ENCODE peak calls at places on chromosomes 2 and 18, in nine cellular contexts. One of them, this sample, is unnamed.

GRCh38 chr2:227033471-227034148 is 130.4 kb downstream of the COL4A4 start:
- DNase-seq in astrocyte of the spinal cord: peak; percentile 20
- DNase-seq in heart right ventricle: peak; percentile 36
- DNase-seq in GM12865: peak; percentile 59
- DNase-seq in GM10248: peak; percentile 60
- DNase-seq in glutamatergic neuron: peak; percentile 82
- DNase-seq in lower leg skin: no peak
- DNase-seq in cardiac fibroblast: peak; percentile 70
- DNase-seq in RWPE1: peak; percentile 23
- DNase-seq in this sample: peak; percentile 53

GRCh38 chr2:144414324-144414845 is 105.5 kb downstream of the ZEB2 start:
- DNase-seq in cardiac fibroblast: peak; percentile 94
- DNase-seq in RWPE1: peak; percentile 76
- DNase-seq in lower leg skin: peak; percentile 85
- DNase-seq in GM12865: peak; percentile 8
- DNase-seq in GM10248: peak; percentile 11
- DNase-seq in glutamatergic neuron: no peak
- DNase-seq in astrocyte of the spinal cord: peak; percentile 90
- DNase-seq in heart right ventricle: no peak
- DNase-seq in this sample: peak; percentile 31

GRCh38 chr18:59265246-59266018 is 7.8 kb downstream of the RAX start:
- DNase-seq in glutamatergic neuron: peak; percentile 60
- DNase-seq in astrocyte of the spinal cord: no peak
- DNase-seq in GM12865: peak; percentile 21
- DNase-seq in cardiac fibroblast: no peak
- DNase-seq in GM10248: peak; percentile 65
- DNase-seq in RWPE1: peak; percentile 33
- DNase-seq in lower leg skin: no peak
- DNase-seq in heart right ventricle: no peak
- DNase-seq in this sample: peak; percentile 65

GRCh38 chr2:689877-690510 is 12.8 kb upstream of the TMEM18 start:
- DNase-seq in astrocyte of the spinal cord: no peak
- DNase-seq in GM12865: no peak
- DNase-seq in heart right ventricle: no peak
- DNase-seq in GM10248: no peak
- DNase-seq in glutamatergic neuron: no peak
- DNase-seq in lower leg skin: no peak
- DNase-seq in cardiac fibroblast: no peak
- DNase-seq in RWPE1: no peak
- DNase-seq in this sample: no peak

GRCh38 chr2:38075436-38076249 is at the start of gene CYP1B1:
- DNase-seq in glutamatergic neuron: peak; percentile 26
- DNase-seq in lower leg skin: peak; percentile 90
- DNase-seq in GM10248: peak; percentile 21
- DNase-seq in heart right ventricle: no peak
- DNase-seq in RWPE1: no peak
- DNase-seq in astrocyte of the spinal cord: no peak
- DNase-seq in cardiac fibroblast: no peak
- DNase-seq in GM12865: no peak
- DNase-seq in this sample: no peak

GRCh38 chr2:159971365-159972122 is 90.9 kb downstream of the PLA2R1 start:
- DNase-seq in GM10248: no peak
- DNase-seq in RWPE1: no peak
- DNase-seq in GM12865: no peak
- DNase-seq in cardiac fibroblast: no peak
- DNase-seq in astrocyte of the spinal cord: no peak
- DNase-seq in heart right ventricle: no peak
- DNase-seq in lower leg skin: no peak
- DNase-seq in glutamatergic neuron: no peak
- DNase-seq in this sample: no peak

GRCh38 chr2:101150306-101151140 is 659 bp downstream of the TBC1D8 start:
- DNase-seq in glutamatergic neuron: peak; percentile 57
- DNase-seq in astrocyte of the spinal cord: no peak
- DNase-seq in RWPE1: no peak
- DNase-seq in heart right ventricle: peak; percentile 42
- DNase-seq in GM12865: peak; percentile 49
- DNase-seq in cardiac fibroblast: no peak
- DNase-seq in lower leg skin: peak; percentile 87
- DNase-seq in GM10248: peak; percentile 56
- DNase-seq in this sample: peak; percentile 64

GRCh38 chr2:25062461-25062860 is 20.6 kb downstream of the EFR3B start:
- DNase-seq in glutamatergic neuron: peak; percentile 49
- DNase-seq in heart right ventricle: peak; percentile 15
- DNase-seq in RWPE1: no peak
- DNase-seq in astrocyte of the spinal cord: no peak
- DNase-seq in lower leg skin: no peak
- DNase-seq in cardiac fibroblast: no peak
- DNase-seq in GM10248: no peak
- DNase-seq in GM12865: no peak
- DNase-seq in this sample: no peak

GRCh38 chr2:182550234-182550633 is 123.4 kb upstream of the PDE1A start:
- DNase-seq in GM10248: no peak
- DNase-seq in GM12865: no peak
- DNase-seq in cardiac fibroblast: no peak
- DNase-seq in astrocyte of the spinal cord: no peak
- DNase-seq in heart right ventricle: no peak
- DNase-seq in lower leg skin: no peak
- DNase-seq in RWPE1: no peak
- DNase-seq in glutamatergic neuron: no peak
- DNase-seq in this sample: no peak

GRCh38 chr2:20182241-20182931 is 42.5 kb downstream of the SDC1 start:
- DNase-seq in glutamatergic neuron: peak; percentile 10
- DNase-seq in RWPE1: peak; percentile 78
- DNase-seq in heart right ventricle: no peak
- DNase-seq in GM12865: no peak
- DNase-seq in lower leg skin: no peak
- DNase-seq in GM10248: no peak
- DNase-seq in astrocyte of the spinal cord: peak; percentile 80
- DNase-seq in cardiac fibroblast: peak; percentile 63
- DNase-seq in this sample: no peak

GRCh38 chr2:159863761-159864160 is 65.8 kb upstream of the CD302 start:
- DNase-seq in glutamatergic neuron: no peak
- DNase-seq in astrocyte of the spinal cord: no peak
- DNase-seq in RWPE1: no peak
- DNase-seq in heart right ventricle: no peak
- DNase-seq in lower leg skin: no peak
- DNase-seq in GM10248: no peak
- DNase-seq in cardiac fibroblast: no peak
- DNase-seq in GM12865: no peak
- DNase-seq in this sample: no peak

GRCh38 chr2:186426153-186427016 is 59.7 kb upstream of the ZC3H15 start:
- DNase-seq in glutamatergic neuron: no peak
- DNase-seq in cardiac fibroblast: no peak
- DNase-seq in astrocyte of the spinal cord: no peak
- DNase-seq in heart right ventricle: no peak
- DNase-seq in GM12865: peak; percentile 63
- DNase-seq in lower leg skin: no peak
- DNase-seq in RWPE1: no peak
- DNase-seq in GM10248: peak; percentile 17
- DNase-seq in this sample: peak; percentile 5

GRCh38 chr18:76428396-76429261 is 66.4 kb downstream of the ZNF516 start:
- DNase-seq in GM10248: no peak
- DNase-seq in astrocyte of the spinal cord: no peak
- DNase-seq in glutamatergic neuron: no peak
- DNase-seq in lower leg skin: no peak
- DNase-seq in RWPE1: no peak
- DNase-seq in GM12865: no peak
- DNase-seq in heart right ventricle: no peak
- DNase-seq in cardiac fibroblast: no peak
- DNase-seq in this sample: no peak

DNA sequence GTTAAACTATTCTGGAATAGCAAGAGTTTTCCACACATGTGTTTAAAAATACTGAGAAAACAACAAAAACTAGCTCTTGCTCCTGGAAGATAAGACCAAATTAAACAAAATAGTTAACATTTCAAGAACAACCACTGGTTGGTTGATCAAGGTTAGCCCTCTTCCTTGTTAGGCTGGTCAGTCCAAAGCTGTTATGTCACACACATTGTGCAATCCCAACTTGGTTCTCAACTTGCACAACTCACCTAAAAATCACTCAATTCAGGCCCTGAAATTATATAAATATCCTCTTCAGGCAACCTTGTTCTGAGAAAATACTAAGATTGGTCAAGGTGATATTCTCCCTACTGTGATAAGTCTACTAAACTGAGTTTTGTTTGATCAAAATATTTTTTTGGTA is 169.7 kb upstream of the LRP1B start:
- DNase-seq in GM12865: no peak
- DNase-seq in lower leg skin: no peak
- DNase-seq in astrocyte of the spinal cord: no peak
- DNase-seq in heart right ventricle: no peak
- DNase-seq in cardiac fibroblast: no peak
- DNase-seq in GM10248: no peak
- DNase-seq in glutamatergic neuron: no peak
- DNase-seq in RWPE1: no peak
- DNase-seq in this sample: no peak
- TF ChIP-seq CTCF in GM12865: no peak
- TF ChIP-seq CTCF in lower leg skin: no peak
- TF ChIP-seq CTCF in astrocyte of the spinal cord: no peak
- TF ChIP-seq CTCF in heart right ventricle: no peak
- TF ChIP-seq CTCF in cardiac fibroblast: no peak
- TF ChIP-seq CTCF in GM10248: no peak
- TF ChIP-seq CTCF in glutamatergic neuron: no peak
- TF ChIP-seq CTCF in RWPE1: no peak
- TF ChIP-seq CTCF in this sample: no peak

DNA sequence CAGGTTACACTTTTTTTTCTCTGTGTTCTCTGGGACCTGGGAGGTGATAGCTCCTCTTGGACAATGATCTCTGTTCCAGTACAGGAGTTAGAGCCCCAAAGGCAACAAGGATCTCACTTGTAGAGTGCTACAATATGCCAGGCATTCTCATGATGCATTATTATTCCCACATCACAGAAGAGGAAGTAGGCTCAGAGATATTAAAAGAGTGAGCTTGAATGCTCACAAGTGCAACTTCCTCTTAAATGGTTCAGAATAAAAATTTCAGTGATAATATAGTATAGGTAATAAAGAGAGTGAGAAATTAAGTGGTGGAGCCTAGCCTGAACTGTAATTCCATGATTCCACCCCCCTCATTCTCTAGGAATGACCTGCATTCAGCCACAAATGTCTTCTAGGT is 21.4 kb downstream of the POLE4 start:
- DNase-seq in RWPE1: no peak
- DNase-seq in lower leg skin: no peak
- DNase-seq in glutamatergic neuron: no peak
- DNase-seq in GM10248: no peak
- DNase-seq in astrocyte of the spinal cord: no peak
- DNase-seq in GM12865: no peak
- DNase-seq in heart right ventricle: no peak
- DNase-seq in cardiac fibroblast: no peak
- DNase-seq in this sample: no peak
- TF ChIP-seq CTCF in RWPE1: no peak
- TF ChIP-seq CTCF in lower leg skin: no peak
- TF ChIP-seq CTCF in glutamatergic neuron: no peak
- TF ChIP-seq CTCF in GM10248: no peak
- TF ChIP-seq CTCF in astrocyte of the spinal cord: no peak
- TF ChIP-seq CTCF in GM12865: no peak
- TF ChIP-seq CTCF in heart right ventricle: no peak
- TF ChIP-seq CTCF in cardiac fibroblast: no peak
- TF ChIP-seq CTCF in this sample: no peak

DNA sequence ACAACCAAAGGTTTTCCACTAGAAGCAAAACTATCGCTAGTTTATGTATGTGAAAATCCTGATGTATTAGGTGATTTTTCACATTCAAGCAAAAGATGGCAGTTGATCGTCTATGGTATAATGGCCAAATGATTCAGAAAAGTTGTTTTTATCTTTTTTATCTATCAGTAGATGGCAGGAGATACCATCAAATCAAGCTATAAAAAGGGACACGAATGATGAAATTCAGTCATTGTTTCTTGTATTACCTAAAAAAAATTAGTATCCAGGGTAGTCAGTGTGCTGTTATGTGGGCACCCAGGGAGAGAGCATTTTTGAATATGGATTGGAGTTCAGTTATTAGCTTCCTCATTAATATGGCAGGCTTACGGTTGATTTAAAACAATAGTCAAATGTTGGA is 22.9 kb upstream of the CAVIN2 start:
- DNase-seq in RWPE1: no peak
- DNase-seq in glutamatergic neuron: no peak
- DNase-seq in astrocyte of the spinal cord: no peak
- DNase-seq in GM10248: no peak
- DNase-seq in GM12865: no peak
- DNase-seq in cardiac fibroblast: no peak
- DNase-seq in lower leg skin: no peak
- DNase-seq in heart right ventricle: no peak
- DNase-seq in this sample: no peak
- TF ChIP-seq CTCF in RWPE1: peak; percentile 1
- TF ChIP-seq CTCF in glutamatergic neuron: no peak
- TF ChIP-seq CTCF in astrocyte of the spinal cord: no peak
- TF ChIP-seq CTCF in GM10248: no peak
- TF ChIP-seq CTCF in GM12865: no peak
- TF ChIP-seq CTCF in cardiac fibroblast: no peak
- TF ChIP-seq CTCF in lower leg skin: no peak
- TF ChIP-seq CTCF in heart right ventricle: no peak
- TF ChIP-seq CTCF in this sample: no peak

GRCh38 chr18:21855432-21855831 is 114.8 kb downstream of the MIB1 start:
- DNase-seq in GM12865: no peak
- DNase-seq in lower leg skin: no peak
- DNase-seq in cardiac fibroblast: no peak
- DNase-seq in heart right ventricle: no peak
- DNase-seq in glutamatergic neuron: no peak
- DNase-seq in RWPE1: no peak
- DNase-seq in astrocyte of the spinal cord: no peak
- DNase-seq in GM10248: no peak
- DNase-seq in this sample: no peak

GRCh38 chr18:21853020-21853419 is 112.4 kb downstream of the MIB1 start:
- DNase-seq in GM12865: peak; percentile 87
- DNase-seq in glutamatergic neuron: no peak
- DNase-seq in lower leg skin: no peak
- DNase-seq in astrocyte of the spinal cord: peak; percentile 19
- DNase-seq in GM10248: peak; percentile 37
- DNase-seq in RWPE1: no peak
- DNase-seq in heart right ventricle: no peak
- DNase-seq in cardiac fibroblast: peak; percentile 52
- DNase-seq in this sample: peak; percentile 51

GRCh38 chr18:21853972-21854563 is 113.5 kb downstream of the MIB1 start:
- DNase-seq in cardiac fibroblast: peak; percentile 39
- DNase-seq in GM10248: no peak
- DNase-seq in glutamatergic neuron: no peak
- DNase-seq in astrocyte of the spinal cord: no peak
- DNase-seq in heart right ventricle: no peak
- DNase-seq in GM12865: peak; percentile 20
- DNase-seq in RWPE1: no peak
- DNase-seq in lower leg skin: no peak
- DNase-seq in this sample: no peak

GRCh38 chr18:21851327-21851961 is 110.9 kb downstream of the MIB1 start:
- DNase-seq in glutamatergic neuron: no peak
- DNase-seq in astrocyte of the spinal cord: peak; percentile 16
- DNase-seq in GM12865: peak; percentile 37
- DNase-seq in cardiac fibroblast: peak; percentile 50
- DNase-seq in heart right ventricle: no peak
- DNase-seq in GM10248: peak; percentile 12
- DNase-seq in lower leg skin: no peak
- DNase-seq in RWPE1: peak; percentile 8
- DNase-seq in this sample: peak; percentile 9
- TF ChIP-seq CTCF in glutamatergic neuron: no peak
- TF ChIP-seq CTCF in astrocyte of the spinal cord: peak; percentile 26
- TF ChIP-seq CTCF in GM12865: peak; percentile 17
- TF ChIP-seq CTCF in cardiac fibroblast: peak; percentile 30
- TF ChIP-seq CTCF in heart right ventricle: peak; percentile 69
- TF ChIP-seq CTCF in GM10248: peak; percentile 35
- TF ChIP-seq CTCF in lower leg skin: no peak
- TF ChIP-seq CTCF in RWPE1: peak; percentile 15
- TF ChIP-seq CTCF in this sample: peak; percentile 41

GRCh38 chr18:13811993-13812392 is 12.0 kb upstream of the MC5R start:
- DNase-seq in RWPE1: no peak
- DNase-seq in GM12865: no peak
- DNase-seq in lower leg skin: peak; percentile 53
- DNase-seq in heart right ventricle: no peak
- DNase-seq in glutamatergic neuron: no peak
- DNase-seq in GM10248: no peak
- DNase-seq in astrocyte of the spinal cord: no peak
- DNase-seq in cardiac fibroblast: no peak
- DNase-seq in this sample: peak; percentile 42
- TF ChIP-seq CTCF in RWPE1: no peak
- TF ChIP-seq CTCF in GM12865: peak; percentile 20
- TF ChIP-seq CTCF in lower leg skin: no peak
- TF ChIP-seq CTCF in heart right ventricle: no peak
- TF ChIP-seq CTCF in glutamatergic neuron: no peak
- TF ChIP-seq CTCF in GM10248: peak; percentile 8
- TF ChIP-seq CTCF in astrocyte of the spinal cord: no peak
- TF ChIP-seq CTCF in cardiac fibroblast: peak; percentile 35
- TF ChIP-seq CTCF in this sample: peak; percentile 30

This sample was measured in GM13977.